ENCODE peak calls at places on chromosomes 12 and 14, in five cellular contexts. V is SK-N-SH, K is H1, E is GM12878, M is HepG2. B is an unnamed sample.

GRCh38 chr12:2691340-2692111 is 103.2 kb upstream of the FKBP4 start:
- DNase-seq in E (peak; percentile 15), V (no peak), K (no peak), M (no peak), B (no peak)

GRCh38 chr12:12376636-12377448 is 20.0 kb downstream of the BORCS5 start:
- DNase-seq in V (peak; percentile 66), K (no peak), E (peak; percentile 55), M (peak; percentile 81), B (peak; percentile 74)

GRCh38 chr12:55675671-55676070 is 32.0 kb downstream of the ITGA7 start:
- DNase-seq in K (no peak), M (no peak), E (no peak), V (no peak), B (no peak)

GRCh38 chr14:73457935-73458218 is 469 bp downstream of the NUMB start:
- DNase-seq in M (no peak), K (no peak), V (peak; percentile 47), E (no peak), B (no peak)

GRCh38 chr14:36519431-36520321 is at the start of gene NKX2-1:
- DNase-seq in V (peak; percentile 26), K (no peak), E (no peak), M (no peak), B (no peak)

GRCh38 chr12:6465467-6466183 is 4.9 kb downstream of the VAMP1 start:
- DNase-seq in M (peak; percentile 56), E (no peak), K (no peak), V (peak; percentile 79), B (peak; percentile 53)

GRCh38 chr14:101525646-101526527 is 35.4 kb upstream of the DIO3 start:
- DNase-seq in V (peak; percentile 75), K (no peak), M (no peak), E (no peak), B (no peak)

GRCh38 chr12:2739832-2740641 is 54.7 kb upstream of the FKBP4 start:
- DNase-seq in E (no peak), V (peak; percentile 46), K (no peak), M (peak; percentile 32), B (peak; percentile 23)

GRCh38 chr14:47852278-47852677 is 176.9 kb upstream of the MDGA2 start:
- DNase-seq in M (no peak), K (no peak), V (no peak), E (no peak), B (no peak)

GRCh38 chr14:55712505-55712904 is 132.5 kb downstream of the KTN1 start:
- DNase-seq in M (no peak), E (no peak), V (no peak), K (no peak), B (no peak)

GRCh38 chr12:58764100-58764953 is 156.0 kb downstream of the LRIG3 start:
- DNase-seq in E (no peak), V (no peak), M (peak; percentile 15), K (no peak), B (no peak)

GRCh38 chr12:106739815-106740552 is 34.5 kb upstream of the RIC8B start:
- DNase-seq in M (no peak), K (no peak), V (no peak), E (no peak), B (no peak)

GRCh38 chr12:5433081-5433839 is 1.4 kb downstream of the NTF3 start:
- DNase-seq in K (no peak), M (no peak), E (no peak), V (no peak), B (no peak)
- TF ChIP-seq JUND in K (no peak), M (no peak), E (no peak), V (no peak), B (no peak)

DNA sequence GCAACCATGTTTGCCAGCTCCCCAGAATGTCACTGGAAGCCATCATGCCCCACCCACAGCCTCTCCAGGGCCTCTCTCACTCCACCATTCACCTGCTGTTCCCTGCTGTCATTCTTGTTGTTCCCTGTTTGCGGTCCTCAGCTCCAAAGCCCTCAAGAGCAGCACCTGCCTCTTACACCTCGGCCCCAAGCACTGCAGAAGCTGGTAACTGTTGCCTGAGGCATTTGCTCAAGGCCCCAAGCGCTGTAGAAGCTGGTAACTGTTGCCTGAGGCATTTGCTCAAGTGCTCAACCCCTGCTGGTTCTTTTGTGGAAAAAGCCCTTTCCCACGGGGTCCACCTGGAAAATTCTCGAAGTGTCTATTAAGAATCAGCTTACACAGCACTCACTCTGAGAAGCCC is 78.0 kb downstream of the ARL6IP4 start:
- DNase-seq in M (no peak), K (no peak), E (no peak), V (no peak), B (no peak)
- TF ChIP-seq JUND in M (no peak), K (no peak), E (no peak), V (no peak), B (no peak)

GRCh38 chr14:91171291-91171690 is 57.4 kb downstream of the DGLUCY start:
- DNase-seq in K (no peak), V (peak; percentile 84), M (no peak), E (no peak), B (no peak)
- TF ChIP-seq JUND in K (no peak), V (no peak), M (no peak), E (no peak), B (no peak)

GRCh38 chr12:93763746-93764147 is 86.6 kb downstream of the CRADD start:
- DNase-seq in E (no peak), K (no peak), M (no peak), V (no peak), B (peak; percentile 51)

GRCh38 chr12:93767524-93767863 is 90.3 kb downstream of the CRADD start:
- DNase-seq in V (no peak), K (no peak), M (no peak), E (no peak), B (no peak)

GRCh38 chr12:93762912-93763311 is 85.7 kb downstream of the CRADD start:
- DNase-seq in V (no peak), K (no peak), M (no peak), E (no peak), B (no peak)

GRCh38 chr12:93766371-93766770 is 89.2 kb downstream of the CRADD start:
- DNase-seq in M (no peak), E (no peak), K (no peak), V (no peak), B (no peak)

DNA sequence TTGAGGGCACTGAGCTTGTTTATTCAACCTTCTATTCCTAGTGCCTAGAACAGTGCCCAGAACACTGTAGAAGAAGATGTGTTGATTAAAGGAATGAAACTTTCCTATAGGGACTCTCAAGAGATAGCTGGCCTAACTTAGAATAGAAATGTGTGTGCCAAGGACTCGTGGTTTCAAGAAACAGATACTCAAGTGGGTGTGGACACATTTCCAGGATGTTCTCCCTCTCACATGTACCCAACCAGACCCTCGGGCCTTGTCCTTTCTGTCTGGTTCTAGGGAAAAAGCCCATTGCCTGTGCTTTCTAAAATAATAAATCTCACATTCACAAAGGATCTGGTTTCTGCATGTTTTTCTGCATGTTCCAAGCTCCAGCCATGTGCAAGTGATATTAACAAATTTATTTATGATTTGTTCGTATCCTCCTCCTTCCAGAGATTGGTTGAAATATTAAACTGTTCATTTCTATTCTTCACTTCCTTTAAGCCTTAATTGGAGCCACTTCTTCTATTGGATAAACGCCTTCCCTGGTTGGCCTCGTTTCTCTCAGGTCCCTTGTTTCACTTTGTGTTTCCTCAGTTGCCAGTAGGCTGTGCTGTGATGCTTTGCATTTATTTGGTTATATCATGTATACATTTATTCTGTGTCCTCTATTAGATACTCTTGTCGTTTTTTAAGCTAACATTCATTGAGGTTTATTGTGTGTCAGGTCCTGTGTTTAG is 89.8 kb downstream of the CRADD start:
- DNase-seq in V (peak; percentile 41), K (no peak), M (no peak), E (no peak), B (peak; percentile 71)
- TF ChIP-seq JUND in V (no peak), K (no peak), M (no peak), E (no peak), B (no peak)

GRCh38 chr14:57273236-57273635 is 4.5 kb downstream of the AP5M1 start:
- DNase-seq in V (no peak), K (no peak), M (peak; percentile 16), E (no peak), B (no peak)

GRCh38 chr14:57275023-57275664 is 6.4 kb downstream of the AP5M1 start:
- DNase-seq in M (no peak), E (no peak), K (no peak), V (no peak), B (no peak)

GRCh38 chr14:57277062-57277461 is 8.3 kb downstream of the AP5M1 start:
- DNase-seq in V (no peak), E (no peak), M (no peak), K (no peak), B (no peak)

DNA sequence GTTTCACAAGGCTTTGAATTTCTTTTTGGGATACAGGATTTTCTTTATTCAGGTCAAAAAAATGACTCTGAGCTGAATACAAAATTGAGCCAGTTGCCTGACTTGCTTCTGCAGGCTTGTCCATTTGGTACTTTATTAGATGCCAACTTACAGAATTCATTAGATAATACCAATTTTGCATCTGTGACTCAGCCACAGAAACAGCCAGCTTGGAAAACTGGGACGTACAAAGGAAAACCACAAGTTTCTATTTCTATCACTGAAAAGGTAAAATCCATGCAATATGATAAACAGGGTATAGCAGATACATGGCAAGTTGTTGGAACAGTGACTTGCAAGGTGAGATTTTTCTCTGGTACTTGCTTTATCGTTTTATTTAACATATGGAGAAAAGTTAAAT is 5.8 kb downstream of the AP5M1 start:
- DNase-seq in V (no peak), M (no peak), K (no peak), E (no peak), B (no peak)
- TF ChIP-seq JUND in V (no peak), M (no peak), K (no peak), E (no peak), B (no peak)

GRCh38 chr12:90292183-90292582 is 583.5 kb upstream of the ATP2B1 start:
- DNase-seq in V (no peak), E (no peak), M (no peak), K (no peak), B (no peak)
- TF ChIP-seq JUND in V (no peak), E (no peak), M (no peak), K (no peak), B (no peak)